ENCODE peak calls at places on chromosomes 16 and 17, in four cellular contexts. X is A549; I is cardiac muscle cell; Z is CD4-positive, alpha-beta T cell. O is an unnamed sample.

GRCh38 chr16:69618307-69618706 is 52.5 kb downstream of the NFAT5 start:
- DNase-seq in Z (no peak), X (no peak), I (peak; percentile 32), O (no peak)

GRCh38 chr16:68760671-68761275 is 23.7 kb downstream of the CDH1 start:
- DNase-seq in X (peak; percentile 48), Z (no peak), I (peak; percentile 20), O (peak; percentile 36)

GRCh38 chr17:12613566-12613965 is 52.1 kb upstream of the MYOCD start:
- DNase-seq in I (peak; percentile 28), Z (no peak), X (no peak), O (peak; percentile 86)

GRCh38 chr16:48907906-48908634 is 298.1 kb upstream of the N4BP1 start:
- DNase-seq in X (no peak), Z (no peak), I (no peak), O (no peak)

GRCh38 chr17:58377005-58377660 is 25.1 kb upstream of the SUPT4H1 start:
- DNase-seq in Z (no peak), I (no peak), X (no peak), O (no peak)

GRCh38 chr16:28063047-28063521 is 430 bp downstream of the GSG1L start:
- DNase-seq in X (no peak), I (peak; percentile 21), Z (no peak), O (no peak)

GRCh38 chr16:67207857-67208524 is 9.1 kb downstream of the ELMO3 start:
- DNase-seq in X (peak; percentile 53), I (no peak), Z (no peak), O (peak; percentile 22)

GRCh38 chr17:72305472-72305871 is 184.7 kb downstream of the SOX9 start:
- DNase-seq in I (no peak), X (no peak), Z (no peak), O (no peak)

GRCh38 chr16:55534773-55535172 is 25.9 kb downstream of the LPCAT2 start:
- DNase-seq in Z (no peak), X (no peak), I (no peak), O (no peak)

GRCh38 chr17:75755205-75755901 is 9.6 kb downstream of the GALK1 start:
- DNase-seq in Z (no peak), I (no peak), X (no peak), O (no peak)

GRCh38 chr16:85072947-85073346 is 39.3 kb downstream of the CIBAR2 start:
- DNase-seq in X (no peak), Z (no peak), I (peak; percentile 78), O (no peak)

GRCh38 chr17:45144199-45145034 is 3.9 kb upstream of the HEXIM1 start:
- DNase-seq in X (no peak), Z (peak; percentile 19), I (peak; percentile 75), O (no peak)

GRCh38 chr17:75771334-75772281 is 6.6 kb upstream of the GALK1 start:
- DNase-seq in I (peak; percentile 27), X (no peak), Z (no peak), O (no peak)

GRCh38 chr16:67540756-67541155 is 12.1 kb downstream of the RIPOR1 start:
- DNase-seq in I (no peak), Z (no peak), X (no peak), O (no peak)

GRCh38 chr16:68335175-68335574 is 24.4 kb downstream of the PRMT7 start:
- DNase-seq in X (no peak), Z (no peak), I (no peak), O (no peak)

GRCh38 chr17:15457723-15458094 is 9.7 kb downstream of the CDRT4 start:
- DNase-seq in I (no peak), Z (no peak), X (no peak), O (no peak)

GRCh38 chr17:37187262-37187661 is 188.5 kb upstream of the C17orf78 start:
- DNase-seq in X (no peak), I (peak; percentile 22), Z (no peak), O (no peak)

GRCh38 chr16:23729503-23730424 is 16.7 kb upstream of the ERN2 start:
- DNase-seq in X (no peak), I (peak; percentile 89), Z (no peak), O (peak; percentile 4)

GRCh38 chr16:48955791-48956190 is 325.8 kb downstream of the CBLN1 start:
- DNase-seq in Z (no peak), I (no peak), X (no peak), O (no peak)

GRCh38 chr17:47800686-47801085 is 20.9 kb downstream of the OSBPL7 start:
- DNase-seq in X (no peak), Z (no peak), I (no peak), O (no peak)

GRCh38 chr16:86707171-86707570 is 128.8 kb downstream of the FOXL1 start:
- DNase-seq in Z (no peak), X (no peak), I (no peak), O (no peak)

GRCh38 chr16:72576189-72576588 is 404.2 kb upstream of the PMFBP1 start:
- DNase-seq in X (no peak), Z (no peak), I (no peak), O (no peak)

GRCh38 chr16:58510776-58511628 is 4.3 kb upstream of the SETD6 start:
- DNase-seq in I (no peak), Z (no peak), X (no peak), O (no peak)

GRCh38 chr16:52545157-52545543 is 1.8 kb downstream of the TOX3 start:
- DNase-seq in X (no peak), I (no peak), Z (no peak), O (no peak)

GRCh38 chr16:66457888-66458287 is 30.8 kb downstream of the BEAN1 start:
- DNase-seq in X (no peak), Z (no peak), I (no peak), O (no peak)

GRCh38 chr17:69951058-69951457 is 124.0 kb upstream of the KCNJ16 start:
- DNase-seq in Z (no peak), X (no peak), I (no peak), O (no peak)

DNA sequence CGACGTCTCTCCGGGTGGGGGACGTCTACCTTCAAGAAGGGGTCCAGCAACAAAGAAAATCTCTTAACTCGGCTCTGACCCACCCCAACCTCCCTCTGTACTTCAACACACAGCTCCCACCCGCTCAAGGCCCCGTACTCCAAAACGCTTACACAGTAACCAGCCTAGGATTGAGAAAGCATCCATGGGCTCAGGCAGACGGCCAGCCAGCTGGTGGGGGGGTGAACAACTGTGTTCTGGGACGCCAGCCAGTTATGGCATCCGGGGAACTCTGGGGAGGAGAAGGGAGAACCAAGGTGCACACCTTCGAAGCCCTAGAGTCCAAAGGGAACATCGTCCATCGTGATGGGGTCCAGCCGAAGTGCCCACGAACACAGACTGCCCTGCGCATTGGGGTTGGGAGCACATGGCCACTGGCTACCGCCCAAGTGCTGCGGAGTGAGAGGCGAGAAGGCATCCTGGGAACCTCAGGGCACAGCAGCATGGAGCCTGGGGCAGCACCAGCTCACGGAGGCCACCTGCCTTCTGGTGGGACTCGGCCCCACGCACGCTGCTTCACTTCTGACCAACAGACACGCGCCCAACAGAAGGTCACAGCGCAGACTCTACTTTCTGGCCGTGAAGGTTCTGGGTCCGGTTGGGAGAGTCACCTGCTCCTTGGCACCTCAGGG is 14.3 kb downstream of the SLC16A3 start:
- DNase-seq in I (peak; percentile 93), X (no peak), Z (no peak), O (peak; percentile 53)
- H3K27ac ChIP-seq in I (peak overlapping the region; percentile 85), X (peak overlapping the region; percentile 84), Z (no peak overlapping the region), O (no peak overlapping the region)

DNA sequence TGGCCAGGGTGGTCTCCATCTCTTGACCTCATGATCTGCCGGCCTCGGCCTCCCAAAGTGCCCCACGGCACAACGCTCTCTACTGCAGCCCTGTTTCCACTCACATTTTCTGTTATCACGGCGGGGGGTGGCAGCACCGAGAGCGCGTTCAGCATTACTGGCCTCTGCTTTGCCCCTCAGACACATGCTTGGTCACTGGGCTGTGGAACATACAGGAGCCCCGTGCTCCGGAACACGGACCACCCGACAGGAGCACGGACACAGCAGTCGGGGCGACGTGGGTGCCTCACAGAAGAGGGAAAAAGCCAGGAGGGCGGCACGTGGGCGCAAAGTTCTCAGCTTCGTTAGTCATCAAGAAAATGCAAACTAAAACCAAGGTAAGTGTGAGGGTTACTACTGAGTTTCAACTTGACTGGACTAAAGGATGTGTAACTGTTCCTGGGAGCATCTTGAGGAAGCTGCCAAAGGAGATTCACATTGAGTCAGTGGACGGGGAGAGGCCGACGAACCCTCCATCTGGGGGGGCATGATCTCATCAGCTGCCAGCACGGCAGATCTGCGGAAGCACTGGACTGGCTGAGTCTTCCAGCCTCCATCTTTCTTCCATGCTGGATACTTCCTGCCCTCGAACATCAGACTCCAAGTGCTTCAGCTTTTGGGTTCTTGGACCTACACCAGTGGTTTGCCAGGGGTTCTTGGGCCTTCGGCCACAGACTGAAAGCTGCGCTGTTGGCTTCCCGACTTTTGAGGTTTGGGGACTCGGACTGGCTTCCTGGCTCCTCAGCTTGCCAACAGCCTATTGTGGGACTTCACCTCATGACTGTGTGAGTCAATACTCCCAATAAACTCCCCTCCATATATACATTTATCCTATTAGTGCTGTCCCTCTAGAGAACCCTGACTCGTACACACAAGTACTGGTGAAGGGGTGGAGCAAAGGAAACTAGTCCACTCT is 106.8 kb downstream of the ZNF778 start:
- DNase-seq in I (peak; percentile 60), X (no peak), Z (no peak), O (peak; percentile 85)
- H3K27ac ChIP-seq in I (peak overlapping the region; percentile 95), X (peak overlapping the region; percentile 99), Z (no peak overlapping the region), O (peak overlapping the region; percentile 79)

DNA sequence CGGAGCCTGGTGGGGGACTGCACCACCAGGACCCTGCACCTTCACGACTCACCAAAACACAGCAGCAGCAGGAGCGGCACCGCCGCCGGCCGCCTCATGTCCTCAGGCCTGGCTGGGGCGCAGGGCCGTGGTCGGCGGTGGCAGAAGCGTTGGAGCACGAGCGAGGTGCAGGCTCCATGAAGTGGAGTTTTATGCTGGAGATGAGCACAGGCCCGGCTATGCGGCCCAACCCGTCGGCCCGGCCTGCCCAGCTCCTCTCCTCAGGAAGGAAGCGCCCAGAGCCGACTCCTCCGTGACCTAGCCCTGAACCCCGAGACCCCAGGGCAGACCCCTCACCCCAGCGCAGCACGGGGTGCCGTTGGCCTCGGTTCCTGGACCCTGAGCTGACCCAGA is at the start of gene PRSS27:
- DNase-seq in I (no peak), X (no peak), Z (no peak), O (no peak)
- H3K27ac ChIP-seq in I (peak within 1 kb of the TSS; percentile 64), X (peak within 1 kb of the TSS; percentile 99), Z (peak within 1 kb of the TSS; percentile 35), O (no peak within 1 kb of the TSS)

GRCh38 chr17:78677303-78678219 is 100.4 kb upstream of the DNAH17 start:
- DNase-seq in Z (no peak), X (peak; percentile 44), I (no peak), O (no peak)

GRCh38 chr17:78675316-78675616 is 98.1 kb upstream of the DNAH17 start:
- DNase-seq in I (no peak), Z (no peak), X (no peak), O (no peak)

GRCh38 chr17:78675836-78676235 is 98.6 kb upstream of the DNAH17 start:
- DNase-seq in I (no peak), X (no peak), Z (no peak), O (no peak)

GRCh38 chr17:78678220-78678554 is 101.0 kb upstream of the DNAH17 start:
- DNase-seq in Z (no peak), I (no peak), X (no peak), O (no peak)

GRCh38 chr17:78676415-78677302 is 99.5 kb upstream of the DNAH17 start:
- DNase-seq in Z (no peak), X (no peak), I (no peak), O (no peak)
- H3K27ac ChIP-seq in Z (no peak overlapping the region), X (peak overlapping the region; percentile 94), I (no peak overlapping the region), O (no peak overlapping the region)

GRCh38 chr17:17552351-17553216 is 38.9 kb downstream of the PEMT start:
- DNase-seq in I (no peak), Z (no peak), X (no peak), O (no peak)
- H3K27ac ChIP-seq in I (peak overlapping the region; percentile 93), Z (no peak overlapping the region), X (no peak overlapping the region), O (no peak overlapping the region)

GRCh38 chr17:3802461-3803307 is 1.7 kb upstream of the ITGAE start:
- DNase-seq in Z (no peak), X (no peak), I (peak; percentile 85), O (peak; percentile 75)
- H3K27ac ChIP-seq in Z (no peak overlapping the region), X (peak overlapping the region; percentile 67), I (peak overlapping the region; percentile 55), O (peak overlapping the region; percentile 91)

GRCh38 chr17:82702161-82702932 is 3.8 kb upstream of the RAB40B start:
- DNase-seq in Z (no peak), I (no peak), X (no peak), O (no peak)
- H3K27ac ChIP-seq in Z (no peak overlapping the region), I (no peak overlapping the region), X (peak overlapping the region; percentile 10), O (no peak overlapping the region)

O was measured in brain microvascular endothelial cell.